ENCODE peak calls at places on chromosomes 3 and 15, in ten cellular contexts. D, U, W, F, Q, I, K, L, G and M are unnamed samples.

GRCh38 chr3:87000940-87001339 is 10.0 kb upstream of the VGLL3 start:
- DNase-seq in D (no peak), U (no peak), W (no peak), F (no peak), Q (no peak), I (no peak), K (no peak), L (no peak), G (no peak), M (no peak)

GRCh38 chr15:58224068-58224467 is 85.9 kb downstream of the AQP9 start:
- DNase-seq in D (no peak), U (no peak), W (no peak), F (no peak), Q (no peak), I (no peak), K (no peak), L (no peak), G (no peak), M (no peak)

GRCh38 chr3:2635511-2635910 is 474.7 kb downstream of the IL5RA start:
- DNase-seq in D (no peak), U (no peak), W (no peak), F (no peak), Q (no peak), I (no peak), K (no peak), L (no peak), G (no peak), M (no peak)

GRCh38 chr3:141152801-141153678 is 78.6 kb upstream of the PXYLP1 start:
- DNase-seq in D (no peak), U (no peak), W (no peak), F (no peak), Q (no peak), I (no peak), K (no peak), L (no peak), G (no peak), M (no peak)

GRCh38 chr15:52095597-52096262 is 16.8 kb downstream of the BCL2L10 start:
- DNase-seq in D (no peak), U (no peak), W (no peak), F (no peak), Q (no peak), I (no peak), K (no peak), L (no peak), G (no peak), M (no peak)

GRCh38 chr15:89971592-89971997 is 29.5 kb upstream of the ZNF710 start:
- DNase-seq in D (no peak), U (no peak), W (peak), F (peak), Q (peak), I (peak), K (peak), L (peak), G (peak), M (peak)

GRCh38 chr3:179563298-179563934 is 690 bp downstream of the ACTL6A start:
- DNase-seq in D (peak), U (peak), W (peak), F (peak), Q (peak), I (peak), K (peak), L (peak), G (peak), M (peak)

GRCh38 chr3:57199895-57200297 is at the start of gene HESX1:
- DNase-seq in D (no peak), U (no peak), W (no peak), F (no peak), Q (no peak), I (no peak), K (no peak), L (no peak), G (no peak), M (no peak)

GRCh38 chr15:40768492-40769309 is 1.1 kb upstream of the C15orf62 start:
- DNase-seq in D (no peak), U (no peak), W (no peak), F (no peak), Q (peak), I (no peak), K (no peak), L (peak), G (no peak), M (no peak)

GRCh38 chr3:197953881-197954280 is 3.9 kb downstream of the RPL35A start:
- DNase-seq in D (no peak), U (no peak), W (no peak), F (no peak), Q (no peak), I (no peak), K (no peak), L (no peak), G (no peak), M (no peak)

GRCh38 chr3:40179016-40179415 is 130.5 kb upstream of the EIF1B start:
- DNase-seq in D (peak), U (peak), W (peak), F (no peak), Q (peak), I (peak), K (peak), L (peak), G (peak), M (peak)

GRCh38 chr3:133956333-133956732 is 60.7 kb upstream of the RAB6B start:
- DNase-seq in D (no peak), U (no peak), W (no peak), F (peak), Q (no peak), I (no peak), K (no peak), L (no peak), G (no peak), M (no peak)

GRCh38 chr15:100863406-100864198 is 16.0 kb upstream of the ALDH1A3 start:
- DNase-seq in D (no peak), U (no peak), W (no peak), F (no peak), Q (no peak), I (no peak), K (no peak), L (no peak), G (no peak), M (no peak)

GRCh38 chr3:53216723-53217122 is 39.1 kb downstream of the TKT start:
- DNase-seq in D (no peak), U (no peak), W (no peak), F (no peak), Q (no peak), I (no peak), K (no peak), L (no peak), G (no peak), M (no peak)

GRCh38 chr3:111723293-111723963 is 128.3 kb upstream of the ZBED2 start:
- DNase-seq in D (no peak), U (peak), W (no peak), F (no peak), Q (no peak), I (no peak), K (no peak), L (no peak), G (no peak), M (no peak)

GRCh38 chr3:97959863-97960262 is 12.4 kb downstream of the RIOX2 start:
- DNase-seq in D (no peak), U (no peak), W (no peak), F (no peak), Q (no peak), I (no peak), K (no peak), L (no peak), G (no peak), M (no peak)

GRCh38 chr3:64930891-64931290 is 243.1 kb upstream of the ADAMTS9 start:
- DNase-seq in D (no peak), U (no peak), W (no peak), F (no peak), Q (no peak), I (no peak), K (no peak), L (no peak), G (no peak), M (no peak)

GRCh38 chr15:78006567-78007205 is 70.8 kb downstream of the TBC1D2B start:
- DNase-seq in D (no peak), U (no peak), W (no peak), F (no peak), Q (no peak), I (no peak), K (peak), L (no peak), G (no peak), M (no peak)

GRCh38 chr15:83982748-83983147 is 252.8 kb upstream of the GOLGA6L4 start:
- DNase-seq in D (no peak), U (no peak), W (no peak), F (no peak), Q (no peak), I (no peak), K (no peak), L (no peak), G (no peak), M (no peak)

GRCh38 chr3:16026753-16027152 is 147.7 kb upstream of the GALNT15 start:
- DNase-seq in D (no peak), U (no peak), W (no peak), F (no peak), Q (no peak), I (no peak), K (no peak), L (no peak), G (no peak), M (no peak)

GRCh38 chr15:70604671-70605070 is 158.7 kb downstream of the UACA start:
- DNase-seq in D (no peak), U (no peak), W (no peak), F (no peak), Q (no peak), I (no peak), K (no peak), L (no peak), G (no peak), M (no peak)

GRCh38 chr15:25862469-25863066 is 559 bp downstream of the ATP10A start:
- DNase-seq in D (peak), U (no peak), W (no peak), F (no peak), Q (no peak), I (peak), K (no peak), L (peak), G (peak), M (no peak)

GRCh38 chr15:101201411-101202174 is 50.3 kb downstream of the CHSY1 start:
- DNase-seq in D (no peak), U (no peak), W (no peak), F (no peak), Q (no peak), I (no peak), K (peak), L (no peak), G (no peak), M (no peak)

GRCh38 chr3:29514170-29514569 is 233.3 kb downstream of the RBMS3 start:
- DNase-seq in D (no peak), U (no peak), W (no peak), F (no peak), Q (peak), I (no peak), K (no peak), L (no peak), G (no peak), M (no peak)

GRCh38 chr15:33559207-33559890 is 248.6 kb downstream of the RYR3 start:
- DNase-seq in D (no peak), U (no peak), W (no peak), F (no peak), Q (no peak), I (no peak), K (no peak), L (no peak), G (no peak), M (no peak)

GRCh38 chr3:126365351-126366274 is 8.4 kb upstream of the KLF15 start:
- DNase-seq in D (no peak), U (no peak), W (no peak), F (no peak), Q (no peak), I (no peak), K (no peak), L (no peak), G (no peak), M (no peak)